ENCODE peak calls at places on chromosomes 12 and 14, in seven cellular contexts. D is A549, O is neural crest cell, F is mesothelial cell of epicardium, U is lower leg skin, H is AG09309, K is brain microvascular endothelial cell. S is an unnamed sample.

GRCh38 chr12:3669594-3669993 is 83.3 kb downstream of the CRACR2A start:
- DNase-seq in D (no peak), O (no peak), F (no peak), U (no peak), H (no peak), K (no peak), S (no peak)

GRCh38 chr12:80979821-80980220 is 42.1 kb upstream of the LIN7A start:
- DNase-seq in D (no peak), O (no peak), F (no peak), U (no peak), H (no peak), K (no peak), S (no peak)

GRCh38 chr12:98618952-98619351 is 25.5 kb downstream of the SLC25A3 start:
- DNase-seq in D (no peak), O (no peak), F (no peak), U (no peak), H (peak; percentile 55), K (no peak), S (no peak)

GRCh38 chr14:99075061-99075460 is 196.9 kb downstream of the BCL11B start:
- DNase-seq in D (no peak), O (no peak), F (no peak), U (peak; percentile 7), H (no peak), K (no peak), S (no peak)

GRCh38 chr14:22510527-22511110 is 78.4 kb downstream of the DAD1 start:
- DNase-seq in D (no peak), O (no peak), F (no peak), U (no peak), H (peak; percentile 59), K (peak; percentile 4), S (peak; percentile 80)

GRCh38 chr12:1832801-1833595 is 12.6 kb downstream of the LRTM2 start:
- DNase-seq in D (no peak), O (no peak), F (no peak), U (no peak), H (no peak), K (no peak), S (no peak)

GRCh38 chr14:34548472-34548981 is 9.0 kb upstream of the EAPP start:
- DNase-seq in D (no peak), O (no peak), F (no peak), U (no peak), H (no peak), K (no peak), S (no peak)

GRCh38 chr12:104292872-104293794 is 10.4 kb upstream of the EID3 start:
- DNase-seq in D (peak; percentile 46), O (no peak), F (no peak), U (no peak), H (no peak), K (no peak), S (no peak)

GRCh38 chr14:41605550-41606248 is 977 bp upstream of the LRFN5 start:
- DNase-seq in D (no peak), O (peak; percentile 36), F (no peak), U (no peak), H (no peak), K (no peak), S (no peak)

GRCh38 chr12:11773889-11774677 is 124.6 kb downstream of the ETV6 start:
- DNase-seq in D (no peak), O (no peak), F (no peak), U (no peak), H (no peak), K (no peak), S (no peak)

GRCh38 chr12:107130830-107131760 is 37.7 kb upstream of the CRY1 start:
- DNase-seq in D (no peak), O (no peak), F (no peak), U (no peak), H (no peak), K (no peak), S (no peak)

GRCh38 chr12:98296462-98297079 is 218.8 kb upstream of the TMPO start:
- DNase-seq in D (no peak), O (peak; percentile 5), F (no peak), U (no peak), H (no peak), K (no peak), S (no peak)

GRCh38 chr14:77760381-77761204 is at the start of gene SNW1:
- DNase-seq in D (peak; percentile 94), O (peak; percentile 81), F (peak; percentile 86), U (peak; percentile 94), H (no peak), K (peak; percentile 64), S (peak; percentile 94)

GRCh38 chr14:78253986-78254385 is 83.8 kb downstream of the NRXN3 start:
- DNase-seq in D (peak; percentile 43), O (no peak), F (no peak), U (no peak), H (no peak), K (peak; percentile 11), S (peak; percentile 69)

GRCh38 chr14:54610051-54610977 is 43.4 kb downstream of the SAMD4A start:
- DNase-seq in D (no peak), O (no peak), F (no peak), U (no peak), H (no peak), K (peak; percentile 47), S (peak; percentile 62)

GRCh38 chr12:22812531-22812930 is 187.6 kb downstream of the ETNK1 start:
- DNase-seq in D (no peak), O (no peak), F (no peak), U (no peak), H (no peak), K (no peak), S (no peak)

GRCh38 chr12:69534389-69534822 is 50.9 kb upstream of the CCT2 start:
- DNase-seq in D (peak; percentile 71), O (peak; percentile 26), F (peak; percentile 22), U (peak; percentile 68), H (peak; percentile 94), K (peak; percentile 99), S (peak; percentile 97)

GRCh38 chr14:23563473-23564180 is 4.0 kb downstream of the AP1G2 start:
- DNase-seq in D (no peak), O (no peak), F (no peak), U (no peak), H (no peak), K (no peak), S (no peak)

GRCh38 chr12:58496411-58496810 is 423.9 kb downstream of the LRIG3 start:
- DNase-seq in D (peak; percentile 43), O (no peak), F (no peak), U (no peak), H (no peak), K (peak; percentile 88), S (peak; percentile 25)

GRCh38 chr14:103099733-103100280 is 5.3 kb downstream of the EXOC3L4 start:
- DNase-seq in D (no peak), O (no peak), F (no peak), U (no peak), H (no peak), K (no peak), S (no peak)

GRCh38 chr12:89448951-89449371 is 75.6 kb downstream of the GALNT4 start:
- DNase-seq in D (no peak), O (no peak), F (no peak), U (no peak), H (peak; percentile 68), K (no peak), S (peak; percentile 53)

DNA sequence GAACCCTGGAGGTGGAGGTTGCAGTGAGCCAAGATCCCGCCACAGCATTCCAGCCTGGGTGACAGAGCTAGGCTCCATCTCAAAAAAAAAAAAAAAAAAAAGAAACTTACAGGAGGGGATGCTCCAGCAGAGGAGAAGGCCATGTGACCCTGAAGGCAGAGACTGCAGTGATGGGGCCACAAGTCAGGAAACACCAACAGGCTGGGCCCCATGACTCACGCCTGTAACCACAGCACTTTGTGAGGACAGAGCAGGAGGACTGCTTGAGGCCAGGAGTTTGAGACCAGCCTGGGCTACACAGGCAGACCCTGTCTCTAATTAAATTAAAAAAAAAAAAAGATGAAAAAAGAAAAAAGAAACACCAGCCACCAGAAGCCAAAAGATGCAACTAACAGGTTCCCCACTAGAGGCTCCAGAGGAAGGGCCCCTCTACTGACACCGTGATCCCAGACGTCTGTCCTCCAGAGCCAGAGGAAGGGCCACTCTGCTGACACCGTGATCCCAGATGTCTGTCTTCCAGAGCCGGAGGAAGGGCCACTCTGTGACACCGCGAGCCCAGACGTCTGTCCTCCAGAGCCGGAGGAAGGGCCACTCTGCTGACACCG is 9.1 kb upstream of the GLT1D1 start:
- DNase-seq in D (no peak), O (no peak), F (no peak), U (no peak), H (no peak), K (no peak), S (no peak)
- TF ChIP-seq CTCF in D (no peak), O (peak; percentile 40), F (no peak), U (no peak), H (no peak), K (no peak), S (peak; percentile 20)

DNA sequence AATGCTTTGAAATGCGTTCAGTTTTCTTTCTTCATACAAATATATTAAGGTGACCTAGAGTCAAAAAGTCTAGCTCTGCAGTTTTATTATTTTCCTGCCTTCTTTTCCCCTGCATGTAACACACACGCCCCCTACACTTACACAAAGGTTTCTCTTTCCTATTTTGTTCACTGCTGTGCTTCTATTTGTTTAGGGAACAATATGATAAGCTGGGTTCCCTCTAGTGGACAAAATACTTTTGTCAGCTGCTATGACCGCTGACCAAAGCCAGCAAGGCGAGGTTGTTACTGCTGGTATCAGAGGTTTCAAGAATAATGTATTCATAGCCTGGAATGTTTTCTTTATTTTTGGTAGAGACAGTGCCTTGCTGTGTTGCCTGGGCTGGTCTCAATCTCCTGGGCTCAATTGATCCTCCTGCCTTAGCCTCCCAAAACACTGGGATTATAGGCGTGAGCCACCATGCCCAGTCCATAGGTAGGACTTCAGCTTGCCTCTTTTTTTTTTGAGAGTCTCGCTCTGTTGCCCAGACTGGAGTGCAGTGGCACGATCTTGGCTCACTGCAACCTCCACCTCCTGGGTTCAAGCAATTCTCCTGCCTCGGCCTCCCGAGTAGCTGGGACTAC is 33.4 kb downstream of the FNTB start:
- DNase-seq in D (peak; percentile 80), O (peak; percentile 24), F (no peak), U (no peak), H (peak; percentile 72), K (peak; percentile 72), S (peak; percentile 85)
- TF ChIP-seq CTCF in D (peak; percentile 64), O (peak; percentile 83), F (peak; percentile 73), U (no peak), H (peak; percentile 75), K (peak; percentile 81), S (peak; percentile 87)

GRCh38 chr12:44873898-44874297 is 2.2 kb downstream of the NELL2 start:
- DNase-seq in D (peak; percentile 33), O (no peak), F (no peak), U (no peak), H (no peak), K (no peak), S (peak; percentile 8)
- TF ChIP-seq CTCF in D (no peak), O (peak; percentile 53), F (no peak), U (no peak), H (no peak), K (no peak), S (peak; percentile 43)

GRCh38 chr14:30527196-30527595 is 31.8 kb upstream of the G2E3 start:
- DNase-seq in D (no peak), O (no peak), F (no peak), U (no peak), H (no peak), K (no peak), S (no peak)

GRCh38 chr14:30519961-30520360 is 39.0 kb upstream of the G2E3 start:
- DNase-seq in D (no peak), O (no peak), F (no peak), U (no peak), H (no peak), K (no peak), S (no peak)

GRCh38 chr14:30525833-30526232 is 33.1 kb upstream of the G2E3 start:
- DNase-seq in D (no peak), O (no peak), F (no peak), U (no peak), H (peak; percentile 8), K (no peak), S (peak; percentile 9)

GRCh38 chr14:30518867-30519266 is 40.1 kb upstream of the G2E3 start:
- DNase-seq in D (no peak), O (no peak), F (no peak), U (no peak), H (no peak), K (no peak), S (no peak)

GRCh38 chr14:30521899-30522736 is 36.8 kb upstream of the G2E3 start:
- DNase-seq in D (peak; percentile 42), O (no peak), F (no peak), U (no peak), H (no peak), K (no peak), S (peak; percentile 22)
- TF ChIP-seq CTCF in D (peak; percentile 66), O (peak; percentile 76), F (peak; percentile 82), U (no peak), H (peak; percentile 68), K (peak; percentile 57), S (peak; percentile 86)